ENCODE peak calls at places on chromosome 17, in seven cellular contexts. T is transverse colon, C is IMR-90, L is thoracic aorta, R is psoas muscle, V is OCI-LY7, H is sigmoid colon. E is an unnamed sample. For H3K4me1, the result is how much of the 10 kb centered on the place peaks cover.

GRCh38 chr17:27244481-27245223 is 49.3 kb upstream of the WSB1 start:
- DNase-seq in T (peak), C (peak), L (peak), R (peak), V (no peak), H (peak), E (peak)

GRCh38 chr17:69857412-69857835 is 217.6 kb upstream of the KCNJ16 start:
- DNase-seq in T (no peak), C (peak), L (no peak), R (no peak), V (no peak), H (no peak), E (no peak)

GRCh38 chr17:10198509-10199249 is at the start of gene GAS7:
- DNase-seq in T (peak), C (peak), L (no peak), R (peak), V (no peak), H (peak), E (peak)

GRCh38 chr17:33864758-33865229 is 390.3 kb upstream of the CCL2 start:
- DNase-seq in T (no peak), C (no peak), L (no peak), R (no peak), V (no peak), H (no peak), E (no peak)

GRCh38 chr17:76366247-76366646 is 12.5 kb upstream of the PRPSAP1 start:
- DNase-seq in T (no peak), C (no peak), L (no peak), R (no peak), V (no peak), H (no peak), E (no peak)

GRCh38 chr17:66172144-66172543 is 19.8 kb downstream of the CEP112 start:
- DNase-seq in T (no peak), C (no peak), L (no peak), R (no peak), V (no peak), H (no peak), E (no peak)

GRCh38 chr17:10119203-10120112 is 78.9 kb downstream of the GAS7 start:
- DNase-seq in T (peak), C (no peak), L (no peak), R (no peak), V (no peak), H (peak), E (peak)

GRCh38 chr17:28745052-28745776 is 1.4 kb downstream of the TRAF4 start:
- DNase-seq in T (peak), C (peak), L (no peak), R (peak), V (peak), H (peak), E (peak)

GRCh38 chr17:79251824-79252223 is 177.2 kb downstream of the ENGASE start:
- DNase-seq in T (no peak), C (no peak), L (no peak), R (peak), V (no peak), H (no peak), E (no peak)

GRCh38 chr17:83161298-83162034 is 82.1 kb downstream of the METRNL start:
- DNase-seq in T (no peak), C (peak), L (no peak), R (no peak), V (no peak), H (peak), E (no peak)

GRCh38 chr17:3639981-3640596 is 3.5 kb downstream of the CTNS start:
- DNase-seq in T (no peak), C (peak), L (no peak), R (peak), V (peak), H (no peak), E (peak)

GRCh38 chr17:30203471-30203981 is 32.0 kb downstream of the SLC6A4 start:
- DNase-seq in T (no peak), C (no peak), L (no peak), R (no peak), V (no peak), H (no peak), E (no peak)

GRCh38 chr17:42999003-42999525 is 845 bp downstream of the RPL27 start:
- DNase-seq in T (no peak), C (no peak), L (no peak), R (no peak), V (no peak), H (no peak), E (no peak)

GRCh38 chr17:68944435-68945035 is 10.7 kb downstream of the ABCA8 start:
- DNase-seq in T (no peak), C (no peak), L (no peak), R (no peak), V (no peak), H (no peak), E (no peak)

GRCh38 chr17:2170023-2170422 is 115.1 kb downstream of the HIC1 start:
- DNase-seq in T (peak), C (no peak), L (no peak), R (no peak), V (peak), H (peak), E (no peak)
- TF ChIP-seq CTCF in T (peak), C (no peak), L (no peak), R (no peak), V (peak), H (no peak), E (no peak)

GRCh38 chr17:40004712-40005111 is 10.5 kb upstream of the CSF3 start:
- DNase-seq in T (no peak), C (no peak), L (no peak), R (no peak), V (no peak), H (no peak), E (no peak)
- H3K27ac ChIP-seq in T (no peak), C (no peak), L (no peak), R (peak), V (no peak), H (no peak), E (no peak)

DNA sequence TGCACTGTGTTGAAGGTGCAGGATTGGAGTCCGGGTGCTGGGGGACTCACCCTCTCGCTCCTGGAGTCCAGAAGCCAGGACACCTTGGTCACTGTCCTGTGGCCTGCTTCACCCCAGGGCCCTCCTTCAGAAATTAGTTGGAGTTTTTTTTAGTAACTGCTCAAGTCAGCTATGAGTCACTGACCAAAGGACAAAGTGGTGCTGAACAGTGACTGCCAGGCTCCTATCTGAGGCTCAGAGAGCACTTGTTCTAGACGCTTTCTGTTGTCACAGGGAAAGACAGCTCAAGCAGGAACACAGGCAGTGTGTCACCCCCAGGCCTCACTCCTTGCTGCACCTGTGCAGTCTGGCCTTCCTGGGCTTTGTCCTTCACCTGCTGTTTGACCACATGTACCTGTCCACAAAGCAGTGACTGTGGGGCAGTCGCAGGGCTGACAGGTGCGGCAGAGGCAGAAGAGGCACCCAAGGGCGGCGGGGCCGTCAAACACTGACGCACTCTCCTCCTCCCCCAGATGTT is 4.1 kb upstream of the FAAP100 start:
- DNase-seq in T (no peak), C (peak), L (no peak), R (no peak), V (no peak), H (no peak), E (no peak)
- H3K4me1 ChIP-seq in T (under half), C (under half), L (under half), R (under half), V (under half), H (under half), E (under half)

GRCh38 chr17:32298721-32299578 is 33.3 kb downstream of the RHBDL3 start:
- DNase-seq in T (no peak), C (no peak), L (no peak), R (no peak), V (no peak), H (no peak), E (no peak)

GRCh38 chr17:32297424-32297823 is 31.8 kb downstream of the RHBDL3 start:
- DNase-seq in T (no peak), C (no peak), L (no peak), R (no peak), V (no peak), H (no peak), E (no peak)

GRCh38 chr17:32299579-32300158 is 34.0 kb downstream of the RHBDL3 start:
- DNase-seq in T (no peak), C (no peak), L (no peak), R (no peak), V (no peak), H (no peak), E (no peak)

GRCh38 chr17:32297860-32298259 is 32.2 kb downstream of the RHBDL3 start:
- DNase-seq in T (no peak), C (no peak), L (no peak), R (no peak), V (no peak), H (no peak), E (no peak)

GRCh38 chr17:32298298-32298697 is 32.7 kb downstream of the RHBDL3 start:
- DNase-seq in T (no peak), C (no peak), L (no peak), R (no peak), V (no peak), H (no peak), E (no peak)
- TF ChIP-seq CTCF in T (no peak), C (no peak), L (no peak), R (no peak), V (no peak), H (no peak), E (no peak)

DNA sequence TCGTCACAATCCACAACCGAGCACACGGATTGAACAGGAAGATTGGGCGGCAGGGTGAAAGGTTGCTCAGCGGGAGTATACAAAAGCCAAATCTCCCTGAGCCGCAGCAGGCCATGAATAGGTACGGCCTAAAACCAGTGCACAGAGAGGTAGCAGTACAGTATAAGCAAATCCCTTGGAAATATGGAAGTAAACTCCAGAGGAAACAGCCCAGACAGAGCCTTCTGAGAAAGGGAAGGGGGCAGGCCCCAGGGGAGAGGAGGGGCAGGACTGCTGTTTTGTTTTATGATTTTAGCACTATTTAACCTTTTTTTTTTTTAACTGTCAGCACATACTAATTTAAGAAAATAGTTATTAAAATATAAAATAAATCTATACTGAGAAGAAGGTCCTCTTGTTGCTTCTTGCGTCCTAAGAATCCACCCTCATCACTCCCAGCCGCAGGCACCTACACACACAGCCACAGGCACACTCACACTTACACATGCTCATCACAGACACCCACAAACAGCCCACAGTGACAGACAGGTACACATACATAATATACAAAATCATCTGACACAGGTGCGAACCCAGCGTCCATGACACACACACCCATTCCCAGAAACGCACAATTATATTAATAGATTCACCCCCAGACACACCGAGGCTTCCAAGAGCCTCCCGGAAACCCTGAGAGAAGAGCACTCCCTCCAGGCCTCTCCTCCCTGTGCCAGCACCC is 12.9 kb downstream of the PLXDC1 start:
- DNase-seq in T (no peak), C (no peak), L (no peak), R (no peak), V (no peak), H (no peak), E (no peak)
- H3K27ac ChIP-seq in T (no peak), C (peak), L (no peak), R (no peak), V (no peak), H (no peak), E (no peak)

GRCh38 chr17:4948166-4948996 is at the start of gene PFN1:
- DNase-seq in T (peak), C (peak), L (peak), R (peak), V (peak), H (peak), E (peak)
- H3K4me1 ChIP-seq in T (under half), C (under half), L (under half), R (under half), V (half or more), H (under half), E (under half)

GRCh38 chr17:82022310-82022980 is at the start of gene CENPX:
- DNase-seq in T (no peak), C (no peak), L (no peak), R (no peak), V (no peak), H (no peak), E (no peak)
- TF ChIP-seq CTCF in T (no peak), C (no peak), L (no peak), R (no peak), V (no peak), H (no peak), E (peak)

GRCh38 chr17:50184611-50185398 is 16.6 kb downstream of the COL1A1 start:
- DNase-seq in T (peak), C (peak), L (peak), R (peak), V (no peak), H (peak), E (no peak)

GRCh38 chr17:50185724-50186545 is 15.5 kb downstream of the COL1A1 start:
- DNase-seq in T (no peak), C (peak), L (no peak), R (no peak), V (no peak), H (no peak), E (no peak)

GRCh38 chr17:50183439-50184001 is 17.7 kb downstream of the SGCA start:
- DNase-seq in T (no peak), C (peak), L (no peak), R (peak), V (peak), H (no peak), E (no peak)

GRCh38 chr17:50182783-50183438 is 17.1 kb downstream of the SGCA start:
- DNase-seq in T (no peak), C (peak), L (no peak), R (peak), V (no peak), H (no peak), E (no peak)

DNA sequence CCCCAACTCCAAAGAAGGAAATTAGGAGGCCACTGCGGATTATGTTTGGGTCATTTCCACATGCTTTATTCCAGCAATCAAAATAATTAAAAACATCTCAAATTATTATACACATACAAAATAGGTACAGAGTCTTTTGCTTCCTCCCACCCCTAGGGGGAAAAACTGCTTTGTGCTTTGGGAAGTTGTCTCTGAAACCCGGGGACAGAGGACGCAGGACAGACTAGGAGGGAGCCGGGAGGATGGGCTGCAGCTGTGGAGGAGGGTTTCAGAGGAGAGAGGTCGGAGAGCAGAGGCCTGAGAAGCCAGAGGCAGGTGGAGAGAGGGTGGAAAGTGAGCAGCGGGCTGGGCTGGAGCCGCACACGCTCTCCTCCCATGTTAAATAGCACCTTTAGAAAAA is 17.4 kb downstream of the COL1A1 start:
- DNase-seq in T (no peak), C (peak), L (no peak), R (peak), V (no peak), H (no peak), E (no peak)
- H3K27ac ChIP-seq in T (peak), C (peak), L (peak), R (no peak), V (no peak), H (peak), E (no peak)

GRCh38 chr17:17115620-17116019 is 73.4 kb downstream of the MPRIP start:
- DNase-seq in T (no peak), C (no peak), L (no peak), R (peak), V (no peak), H (no peak), E (no peak)
- H3K4me1 ChIP-seq in T (half or more), C (under half), L (under half), R (half or more), V (under half), H (under half), E (half or more)

E was measured in body of pancreas.